ENCODE peak calls at places on chromosomes 6 and 20, in six cellular contexts. One of them, this sample, is unnamed.

GRCh38 chr20:63735859-63736718 is at the start of gene LIME1:
- DNase-seq in ascending aorta: peak
- DNase-seq in GM10248: peak
- DNase-seq in A172: peak
- DNase-seq in HCEC 1CT: no peak
- DNase-seq in nephron progenitor cell: no peak
- DNase-seq in this sample: no peak

GRCh38 chr6:110387986-110388385 is 27.4 kb downstream of the DDO start:
- DNase-seq in ascending aorta: no peak
- DNase-seq in GM10248: no peak
- DNase-seq in A172: no peak
- DNase-seq in HCEC 1CT: no peak
- DNase-seq in nephron progenitor cell: no peak
- DNase-seq in this sample: no peak

GRCh38 chr6:15063253-15063853 is 182.5 kb upstream of the JARID2 start:
- DNase-seq in ascending aorta: peak
- DNase-seq in GM10248: no peak
- DNase-seq in A172: peak
- DNase-seq in HCEC 1CT: peak
- DNase-seq in nephron progenitor cell: no peak
- DNase-seq in this sample: no peak

GRCh38 chr20:50371878-50372769 is 138.1 kb upstream of the PTPN1 start:
- DNase-seq in ascending aorta: no peak
- DNase-seq in GM10248: no peak
- DNase-seq in A172: peak
- DNase-seq in HCEC 1CT: no peak
- DNase-seq in nephron progenitor cell: no peak
- DNase-seq in this sample: no peak

GRCh38 chr6:108953681-108954080 is 105.5 kb downstream of the ARMC2 start:
- DNase-seq in ascending aorta: no peak
- DNase-seq in GM10248: no peak
- DNase-seq in A172: no peak
- DNase-seq in HCEC 1CT: no peak
- DNase-seq in nephron progenitor cell: no peak
- DNase-seq in this sample: no peak

GRCh38 chr6:32401564-32401963 is 5.4 kb downstream of the BTNL2 start:
- DNase-seq in ascending aorta: no peak
- DNase-seq in GM10248: no peak
- DNase-seq in A172: no peak
- DNase-seq in HCEC 1CT: no peak
- DNase-seq in nephron progenitor cell: no peak
- DNase-seq in this sample: no peak

GRCh38 chr6:3308106-3308505 is 49.4 kb downstream of the PSMG4 start:
- DNase-seq in ascending aorta: no peak
- DNase-seq in GM10248: no peak
- DNase-seq in A172: no peak
- DNase-seq in HCEC 1CT: no peak
- DNase-seq in nephron progenitor cell: no peak
- DNase-seq in this sample: no peak

GRCh38 chr6:110181131-110182027 is 1.2 kb downstream of the CDC40 start:
- DNase-seq in ascending aorta: no peak
- DNase-seq in GM10248: no peak
- DNase-seq in A172: no peak
- DNase-seq in HCEC 1CT: peak
- DNase-seq in nephron progenitor cell: no peak
- DNase-seq in this sample: no peak

GRCh38 chr6:141541766-141542324 is 590.9 kb upstream of the GJE1 start:
- DNase-seq in ascending aorta: no peak
- DNase-seq in GM10248: no peak
- DNase-seq in A172: no peak
- DNase-seq in HCEC 1CT: peak
- DNase-seq in nephron progenitor cell: no peak
- DNase-seq in this sample: no peak

GRCh38 chr6:27669798-27670301 is 196.9 kb upstream of the ZNF184 start:
- DNase-seq in ascending aorta: no peak
- DNase-seq in GM10248: peak
- DNase-seq in A172: no peak
- DNase-seq in HCEC 1CT: no peak
- DNase-seq in nephron progenitor cell: no peak
- DNase-seq in this sample: no peak

GRCh38 chr20:43961541-43962471 is 47.2 kb downstream of the TOX2 start:
- DNase-seq in ascending aorta: no peak
- DNase-seq in GM10248: no peak
- DNase-seq in A172: no peak
- DNase-seq in HCEC 1CT: no peak
- DNase-seq in nephron progenitor cell: no peak
- DNase-seq in this sample: no peak

GRCh38 chr6:73309534-73309783 is 44.6 kb downstream of the DPPA5 start:
- DNase-seq in ascending aorta: no peak
- DNase-seq in GM10248: no peak
- DNase-seq in A172: no peak
- DNase-seq in HCEC 1CT: no peak
- DNase-seq in nephron progenitor cell: no peak
- DNase-seq in this sample: no peak

GRCh38 chr20:13029687-13030510 is 21.1 kb downstream of the SPTLC3 start:
- DNase-seq in ascending aorta: peak
- DNase-seq in GM10248: no peak
- DNase-seq in A172: peak
- DNase-seq in HCEC 1CT: peak
- DNase-seq in nephron progenitor cell: no peak
- DNase-seq in this sample: peak

GRCh38 chr6:53603381-53604121 is 58.6 kb upstream of the GCLC start:
- DNase-seq in ascending aorta: no peak
- DNase-seq in GM10248: no peak
- DNase-seq in A172: peak
- DNase-seq in HCEC 1CT: peak
- DNase-seq in nephron progenitor cell: no peak
- DNase-seq in this sample: no peak

GRCh38 chr20:23126281-23127061 is 40.3 kb upstream of the CD93 start:
- DNase-seq in ascending aorta: no peak
- DNase-seq in GM10248: no peak
- DNase-seq in A172: no peak
- DNase-seq in HCEC 1CT: no peak
- DNase-seq in nephron progenitor cell: no peak
- DNase-seq in this sample: no peak

GRCh38 chr20:31593221-31594001 is 11.7 kb upstream of the ID1 start:
- DNase-seq in ascending aorta: no peak
- DNase-seq in GM10248: no peak
- DNase-seq in A172: peak
- DNase-seq in HCEC 1CT: peak
- DNase-seq in nephron progenitor cell: no peak
- DNase-seq in this sample: no peak

GRCh38 chr20:57601211-57601570 is 19.0 kb downstream of the ZBP1 start:
- DNase-seq in ascending aorta: no peak
- DNase-seq in GM10248: no peak
- DNase-seq in A172: no peak
- DNase-seq in HCEC 1CT: no peak
- DNase-seq in nephron progenitor cell: no peak
- DNase-seq in this sample: no peak

GRCh38 chr20:59747671-59748515 is 143.6 kb downstream of the PHACTR3 start:
- DNase-seq in ascending aorta: no peak
- DNase-seq in GM10248: no peak
- DNase-seq in A172: no peak
- DNase-seq in HCEC 1CT: no peak
- DNase-seq in nephron progenitor cell: no peak
- DNase-seq in this sample: no peak

GRCh38 chr6:85459224-85459901 is 9.5 kb downstream of the NT5E start:
- DNase-seq in ascending aorta: no peak
- DNase-seq in GM10248: no peak
- DNase-seq in A172: peak
- DNase-seq in HCEC 1CT: peak
- DNase-seq in nephron progenitor cell: no peak
- DNase-seq in this sample: no peak

GRCh38 chr20:25120920-25121319 is 39.0 kb upstream of the VSX1 start:
- DNase-seq in ascending aorta: no peak
- DNase-seq in GM10248: no peak
- DNase-seq in A172: no peak
- DNase-seq in HCEC 1CT: no peak
- DNase-seq in nephron progenitor cell: no peak
- DNase-seq in this sample: no peak

GRCh38 chr6:3603443-3604130 is 146.7 kb upstream of the SLC22A23 start:
- DNase-seq in ascending aorta: peak
- DNase-seq in GM10248: no peak
- DNase-seq in A172: no peak
- DNase-seq in HCEC 1CT: no peak
- DNase-seq in nephron progenitor cell: no peak
- DNase-seq in this sample: no peak

GRCh38 chr20:58296328-58296837 is 13.1 kb upstream of the RAB22A start:
- DNase-seq in ascending aorta: no peak
- DNase-seq in GM10248: no peak
- DNase-seq in A172: no peak
- DNase-seq in HCEC 1CT: no peak
- DNase-seq in nephron progenitor cell: no peak
- DNase-seq in this sample: no peak

GRCh38 chr6:160634706-160635105 is 29.4 kb downstream of the LPA start:
- DNase-seq in ascending aorta: no peak
- DNase-seq in GM10248: peak
- DNase-seq in A172: no peak
- DNase-seq in HCEC 1CT: no peak
- DNase-seq in nephron progenitor cell: no peak
- DNase-seq in this sample: no peak

GRCh38 chr20:2625062-2625461 is 27.4 kb upstream of the NOP56 start:
- DNase-seq in ascending aorta: no peak
- DNase-seq in GM10248: no peak
- DNase-seq in A172: no peak
- DNase-seq in HCEC 1CT: no peak
- DNase-seq in nephron progenitor cell: no peak
- DNase-seq in this sample: no peak

GRCh38 chr6:23091795-23092194 is 522.4 kb downstream of the HDGFL1 start:
- DNase-seq in ascending aorta: no peak
- DNase-seq in GM10248: no peak
- DNase-seq in A172: no peak
- DNase-seq in HCEC 1CT: peak
- DNase-seq in nephron progenitor cell: no peak
- DNase-seq in this sample: no peak

GRCh38 chr6:54747955-54748354 is 98.6 kb upstream of the FAM83B start:
- DNase-seq in ascending aorta: no peak
- DNase-seq in GM10248: no peak
- DNase-seq in A172: no peak
- DNase-seq in HCEC 1CT: no peak
- DNase-seq in nephron progenitor cell: no peak
- DNase-seq in this sample: no peak

GRCh38 chr20:38935285-38935684 is 9.1 kb downstream of the FAM83D start:
- DNase-seq in ascending aorta: no peak
- DNase-seq in GM10248: no peak
- DNase-seq in A172: peak
- DNase-seq in HCEC 1CT: peak
- DNase-seq in nephron progenitor cell: no peak
- DNase-seq in this sample: peak

GRCh38 chr20:62606551-62607201 is 35.6 kb upstream of the SLCO4A1 start:
- DNase-seq in ascending aorta: no peak
- DNase-seq in GM10248: no peak
- DNase-seq in A172: peak
- DNase-seq in HCEC 1CT: no peak
- DNase-seq in nephron progenitor cell: peak
- DNase-seq in this sample: no peak

GRCh38 chr6:106253194-106253593 is 72.4 kb downstream of the ATG5 start:
- DNase-seq in ascending aorta: no peak
- DNase-seq in GM10248: no peak
- DNase-seq in A172: peak
- DNase-seq in HCEC 1CT: peak
- DNase-seq in nephron progenitor cell: no peak
- DNase-seq in this sample: peak

GRCh38 chr20:58054744-58055373 is 173.6 kb downstream of the ANKRD60 start:
- DNase-seq in ascending aorta: peak
- DNase-seq in GM10248: no peak
- DNase-seq in A172: no peak
- DNase-seq in HCEC 1CT: no peak
- DNase-seq in nephron progenitor cell: no peak
- DNase-seq in this sample: no peak

GRCh38 chr6:35907750-35908149 is 13.1 kb downstream of the SRPK1 start:
- DNase-seq in ascending aorta: no peak
- DNase-seq in GM10248: no peak
- DNase-seq in A172: no peak
- DNase-seq in HCEC 1CT: no peak
- DNase-seq in nephron progenitor cell: no peak
- DNase-seq in this sample: no peak

GRCh38 chr20:15842872-15843271 is 730.4 kb downstream of the KIF16B start:
- DNase-seq in ascending aorta: no peak
- DNase-seq in GM10248: peak
- DNase-seq in A172: no peak
- DNase-seq in HCEC 1CT: no peak
- DNase-seq in nephron progenitor cell: no peak
- DNase-seq in this sample: no peak

GRCh38 chr6:82144852-82145332 is 102.7 kb downstream of the IBTK start:
- DNase-seq in ascending aorta: peak
- DNase-seq in GM10248: no peak
- DNase-seq in A172: peak
- DNase-seq in HCEC 1CT: peak
- DNase-seq in nephron progenitor cell: no peak
- DNase-seq in this sample: peak

GRCh38 chr20:44074252-44075151 is 112.5 kb downstream of the JPH2 start:
- DNase-seq in ascending aorta: peak
- DNase-seq in GM10248: no peak
- DNase-seq in A172: peak
- DNase-seq in HCEC 1CT: peak
- DNase-seq in nephron progenitor cell: no peak
- DNase-seq in this sample: peak

GRCh38 chr20:10303852-10304251 is 85.2 kb downstream of the SNAP25 start:
- DNase-seq in ascending aorta: no peak
- DNase-seq in GM10248: no peak
- DNase-seq in A172: no peak
- DNase-seq in HCEC 1CT: no peak
- DNase-seq in nephron progenitor cell: no peak
- DNase-seq in this sample: no peak

GRCh38 chr6:39243809-39244208 is 14.5 kb upstream of the KCNK5 start:
- DNase-seq in ascending aorta: peak
- DNase-seq in GM10248: no peak
- DNase-seq in A172: no peak
- DNase-seq in HCEC 1CT: no peak
- DNase-seq in nephron progenitor cell: no peak
- DNase-seq in this sample: no peak

This sample was measured in AG08396.